ENCODE peak calls at places on chromosomes 3 and 15, in nine cellular contexts. One of them, this sample, is unnamed.

GRCh38 chr3:177514341-177515193 is 317.3 kb upstream of the TBL1XR1 start:
- DNase-seq in upper lobe of left lung: no peak
- DNase-seq in endothelial cell of umbilical vein: no peak
- DNase-seq in esophagus squamous epithelium: no peak
- DNase-seq in stomach: no peak
- DNase-seq in transverse colon: no peak
- DNase-seq in thyroid gland: no peak
- DNase-seq in GM12878: no peak
- DNase-seq in heart left ventricle: no peak
- DNase-seq in this sample: no peak

GRCh38 chr15:78353093-78353492 is 12.9 kb downstream of the CRABP1 start:
- DNase-seq in upper lobe of left lung: no peak
- DNase-seq in endothelial cell of umbilical vein: no peak
- DNase-seq in esophagus squamous epithelium: no peak
- DNase-seq in stomach: no peak
- DNase-seq in transverse colon: no peak
- DNase-seq in thyroid gland: no peak
- DNase-seq in GM12878: peak; percentile 2
- DNase-seq in heart left ventricle: no peak
- DNase-seq in this sample: peak; percentile 52

GRCh38 chr3:156635973-156636372 is 38.4 kb upstream of the TIPARP start:
- DNase-seq in upper lobe of left lung: no peak
- DNase-seq in endothelial cell of umbilical vein: no peak
- DNase-seq in esophagus squamous epithelium: no peak
- DNase-seq in stomach: no peak
- DNase-seq in transverse colon: no peak
- DNase-seq in thyroid gland: no peak
- DNase-seq in GM12878: no peak
- DNase-seq in heart left ventricle: no peak
- DNase-seq in this sample: no peak

GRCh38 chr3:64972793-64973192 is 285.0 kb upstream of the ADAMTS9 start:
- DNase-seq in upper lobe of left lung: no peak
- DNase-seq in endothelial cell of umbilical vein: no peak
- DNase-seq in esophagus squamous epithelium: no peak
- DNase-seq in stomach: no peak
- DNase-seq in transverse colon: no peak
- DNase-seq in thyroid gland: no peak
- DNase-seq in GM12878: no peak
- DNase-seq in heart left ventricle: no peak
- DNase-seq in this sample: no peak

GRCh38 chr3:53721187-53721946 is 124.9 kb downstream of the CHDH start:
- DNase-seq in upper lobe of left lung: no peak
- DNase-seq in endothelial cell of umbilical vein: no peak
- DNase-seq in esophagus squamous epithelium: no peak
- DNase-seq in stomach: no peak
- DNase-seq in transverse colon: no peak
- DNase-seq in thyroid gland: peak; percentile 27
- DNase-seq in GM12878: no peak
- DNase-seq in heart left ventricle: no peak
- DNase-seq in this sample: peak; percentile 21

GRCh38 chr3:194938845-194939531 is 253.3 kb downstream of the FAM43A start:
- DNase-seq in upper lobe of left lung: no peak
- DNase-seq in endothelial cell of umbilical vein: no peak
- DNase-seq in esophagus squamous epithelium: no peak
- DNase-seq in stomach: no peak
- DNase-seq in transverse colon: peak; percentile 37
- DNase-seq in thyroid gland: no peak
- DNase-seq in GM12878: no peak
- DNase-seq in heart left ventricle: peak; percentile 59
- DNase-seq in this sample: no peak

GRCh38 chr15:25849431-25849921 is 13.7 kb downstream of the ATP10A start:
- DNase-seq in upper lobe of left lung: no peak
- DNase-seq in endothelial cell of umbilical vein: no peak
- DNase-seq in esophagus squamous epithelium: no peak
- DNase-seq in stomach: no peak
- DNase-seq in transverse colon: no peak
- DNase-seq in thyroid gland: no peak
- DNase-seq in GM12878: no peak
- DNase-seq in heart left ventricle: no peak
- DNase-seq in this sample: no peak

GRCh38 chr15:98889930-98890695 is 117.5 kb downstream of the PGPEP1L start:
- DNase-seq in upper lobe of left lung: no peak
- DNase-seq in endothelial cell of umbilical vein: peak; percentile 60
- DNase-seq in esophagus squamous epithelium: no peak
- DNase-seq in stomach: no peak
- DNase-seq in transverse colon: no peak
- DNase-seq in thyroid gland: no peak
- DNase-seq in GM12878: no peak
- DNase-seq in heart left ventricle: no peak
- DNase-seq in this sample: no peak

GRCh38 chr15:90523373-90523772 is 6.3 kb upstream of the CRTC3 start:
- DNase-seq in upper lobe of left lung: no peak
- DNase-seq in endothelial cell of umbilical vein: no peak
- DNase-seq in esophagus squamous epithelium: no peak
- DNase-seq in stomach: no peak
- DNase-seq in transverse colon: no peak
- DNase-seq in thyroid gland: no peak
- DNase-seq in GM12878: no peak
- DNase-seq in heart left ventricle: no peak
- DNase-seq in this sample: no peak

GRCh38 chr3:47782538-47783308 is 1.0 kb upstream of the SMARCC1 start:
- DNase-seq in upper lobe of left lung: no peak
- DNase-seq in endothelial cell of umbilical vein: no peak
- DNase-seq in esophagus squamous epithelium: no peak
- DNase-seq in stomach: no peak
- DNase-seq in transverse colon: no peak
- DNase-seq in thyroid gland: no peak
- DNase-seq in GM12878: no peak
- DNase-seq in heart left ventricle: no peak
- DNase-seq in this sample: no peak

GRCh38 chr3:47780727-47781325 is 867 bp downstream of the SMARCC1 start:
- DNase-seq in upper lobe of left lung: no peak
- DNase-seq in endothelial cell of umbilical vein: peak; percentile 72
- DNase-seq in esophagus squamous epithelium: no peak
- DNase-seq in stomach: no peak
- DNase-seq in transverse colon: no peak
- DNase-seq in thyroid gland: no peak
- DNase-seq in GM12878: no peak
- DNase-seq in heart left ventricle: no peak
- DNase-seq in this sample: no peak

GRCh38 chr3:47781326-47781684 is 388 bp downstream of the SMARCC1 start:
- DNase-seq in upper lobe of left lung: peak; percentile 66
- DNase-seq in endothelial cell of umbilical vein: no peak
- DNase-seq in esophagus squamous epithelium: no peak
- DNase-seq in stomach: peak; percentile 63
- DNase-seq in transverse colon: peak; percentile 70
- DNase-seq in thyroid gland: peak; percentile 72
- DNase-seq in GM12878: no peak
- DNase-seq in heart left ventricle: peak; percentile 81
- DNase-seq in this sample: peak; percentile 30

GRCh38 chr3:47783673-47784072 is 2.0 kb upstream of the SMARCC1 start:
- DNase-seq in upper lobe of left lung: no peak
- DNase-seq in endothelial cell of umbilical vein: no peak
- DNase-seq in esophagus squamous epithelium: no peak
- DNase-seq in stomach: no peak
- DNase-seq in transverse colon: no peak
- DNase-seq in thyroid gland: no peak
- DNase-seq in GM12878: no peak
- DNase-seq in heart left ventricle: no peak
- DNase-seq in this sample: no peak

DNA sequence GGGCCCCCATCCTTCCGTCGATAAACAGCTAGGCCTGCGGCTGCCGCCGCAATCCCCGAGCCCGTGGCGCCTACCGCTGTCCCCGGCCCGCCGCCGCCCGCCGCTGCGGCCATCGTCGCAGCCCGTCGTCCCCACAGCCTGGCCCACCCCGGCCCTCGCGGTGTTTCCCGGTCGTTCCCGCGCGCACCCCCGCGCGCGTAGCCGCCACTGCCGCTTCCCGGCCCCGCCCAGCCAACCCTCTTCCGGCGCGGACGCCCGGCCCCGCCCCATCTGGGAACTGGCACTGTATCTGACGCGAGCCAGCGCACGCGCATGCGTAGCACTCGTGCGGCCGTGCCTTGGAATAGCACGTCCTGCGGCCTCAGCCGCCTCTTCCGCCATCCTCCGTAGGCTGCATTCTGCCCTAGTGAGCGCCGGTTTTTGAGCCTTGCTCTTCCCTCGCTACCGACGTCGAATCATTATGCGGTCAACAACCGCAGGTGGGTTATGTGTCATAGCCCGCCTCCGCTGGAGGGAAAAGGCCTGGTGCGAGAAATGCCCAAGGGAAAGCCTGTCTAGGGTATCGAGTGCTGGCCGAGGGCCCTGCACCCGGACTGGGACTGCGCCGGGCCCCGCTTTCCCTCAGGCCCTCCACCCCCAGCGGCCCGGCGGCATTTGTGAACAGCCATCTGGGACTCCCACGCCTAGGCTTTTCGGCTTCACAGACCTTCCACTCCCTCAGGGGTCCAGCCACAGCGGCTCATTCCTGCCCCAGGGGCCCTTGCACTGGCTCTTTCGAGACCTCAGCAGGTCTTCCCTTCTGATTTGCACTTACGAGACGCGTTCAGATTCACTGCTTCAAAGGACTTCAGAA is at the start of gene SMARCC1:
- DNase-seq in upper lobe of left lung: peak; percentile 99
- DNase-seq in endothelial cell of umbilical vein: peak; percentile 98
- DNase-seq in esophagus squamous epithelium: peak; percentile 88
- DNase-seq in stomach: peak; percentile 99
- DNase-seq in transverse colon: peak; percentile 99
- DNase-seq in thyroid gland: peak; percentile 98
- DNase-seq in GM12878: peak; percentile 94
- DNase-seq in heart left ventricle: peak; percentile 100
- DNase-seq in this sample: peak; percentile 92
- TF ChIP-seq POLR2A in upper lobe of left lung: peak; percentile 87
- TF ChIP-seq POLR2A in endothelial cell of umbilical vein: peak; percentile 97
- TF ChIP-seq POLR2A in esophagus squamous epithelium: peak; percentile 93
- TF ChIP-seq POLR2A in stomach: no peak
- TF ChIP-seq POLR2A in transverse colon: peak; percentile 96
- TF ChIP-seq POLR2A in thyroid gland: peak; percentile 96
- TF ChIP-seq POLR2A in GM12878: peak; percentile 96
- TF ChIP-seq POLR2A in heart left ventricle: peak; percentile 7
- TF ChIP-seq POLR2A in this sample: peak; percentile 87

GRCh38 chr3:196047391-196048030 is 34.4 kb downstream of the TFRC start:
- DNase-seq in upper lobe of left lung: no peak
- DNase-seq in endothelial cell of umbilical vein: no peak
- DNase-seq in esophagus squamous epithelium: no peak
- DNase-seq in stomach: no peak
- DNase-seq in transverse colon: no peak
- DNase-seq in thyroid gland: no peak
- DNase-seq in GM12878: no peak
- DNase-seq in heart left ventricle: no peak
- DNase-seq in this sample: no peak
- TF ChIP-seq POLR2A in upper lobe of left lung: no peak
- TF ChIP-seq POLR2A in endothelial cell of umbilical vein: no peak
- TF ChIP-seq POLR2A in esophagus squamous epithelium: no peak
- TF ChIP-seq POLR2A in stomach: no peak
- TF ChIP-seq POLR2A in transverse colon: peak; percentile 13
- TF ChIP-seq POLR2A in thyroid gland: no peak
- TF ChIP-seq POLR2A in GM12878: peak; percentile 64
- TF ChIP-seq POLR2A in heart left ventricle: no peak
- TF ChIP-seq POLR2A in this sample: no peak

GRCh38 chr3:33113772-33114621 is at the start of gene CRTAP:
- DNase-seq in upper lobe of left lung: peak; percentile 99
- DNase-seq in endothelial cell of umbilical vein: peak; percentile 98
- DNase-seq in esophagus squamous epithelium: peak; percentile 80
- DNase-seq in stomach: peak; percentile 98
- DNase-seq in transverse colon: peak; percentile 98
- DNase-seq in thyroid gland: peak; percentile 99
- DNase-seq in GM12878: peak; percentile 45
- DNase-seq in heart left ventricle: peak; percentile 98
- DNase-seq in this sample: peak; percentile 78
- TF ChIP-seq POLR2A in upper lobe of left lung: peak; percentile 64
- TF ChIP-seq POLR2A in endothelial cell of umbilical vein: peak; percentile 78
- TF ChIP-seq POLR2A in esophagus squamous epithelium: peak; percentile 56
- TF ChIP-seq POLR2A in stomach: no peak
- TF ChIP-seq POLR2A in transverse colon: peak; percentile 66
- TF ChIP-seq POLR2A in thyroid gland: peak; percentile 71
- TF ChIP-seq POLR2A in GM12878: peak; percentile 87
- TF ChIP-seq POLR2A in heart left ventricle: no peak
- TF ChIP-seq POLR2A in this sample: peak; percentile 58

GRCh38 chr3:38454884-38455638 is 1.4 kb downstream of the ACVR2B start:
- DNase-seq in upper lobe of left lung: peak; percentile 85
- DNase-seq in endothelial cell of umbilical vein: peak; percentile 50
- DNase-seq in esophagus squamous epithelium: no peak
- DNase-seq in stomach: peak; percentile 87
- DNase-seq in transverse colon: peak; percentile 88
- DNase-seq in thyroid gland: peak; percentile 79
- DNase-seq in GM12878: no peak
- DNase-seq in heart left ventricle: peak; percentile 81
- DNase-seq in this sample: peak; percentile 75

GRCh38 chr3:38457111-38458003 is 3.7 kb downstream of the ACVR2B start:
- DNase-seq in upper lobe of left lung: peak; percentile 49
- DNase-seq in endothelial cell of umbilical vein: no peak
- DNase-seq in esophagus squamous epithelium: no peak
- DNase-seq in stomach: no peak
- DNase-seq in transverse colon: no peak
- DNase-seq in thyroid gland: no peak
- DNase-seq in GM12878: no peak
- DNase-seq in heart left ventricle: no peak
- DNase-seq in this sample: no peak

GRCh38 chr3:38453914-38454178 is 156 bp downstream of the ACVR2B start:
- DNase-seq in upper lobe of left lung: no peak
- DNase-seq in endothelial cell of umbilical vein: no peak
- DNase-seq in esophagus squamous epithelium: no peak
- DNase-seq in stomach: no peak
- DNase-seq in transverse colon: no peak
- DNase-seq in thyroid gland: no peak
- DNase-seq in GM12878: no peak
- DNase-seq in heart left ventricle: no peak
- DNase-seq in this sample: no peak

GRCh38 chr3:38454179-38454883 is 641 bp downstream of the ACVR2B start:
- DNase-seq in upper lobe of left lung: no peak
- DNase-seq in endothelial cell of umbilical vein: peak; percentile 36
- DNase-seq in esophagus squamous epithelium: no peak
- DNase-seq in stomach: peak; percentile 65
- DNase-seq in transverse colon: peak; percentile 76
- DNase-seq in thyroid gland: peak; percentile 44
- DNase-seq in GM12878: no peak
- DNase-seq in heart left ventricle: no peak
- DNase-seq in this sample: peak; percentile 50

DNA sequence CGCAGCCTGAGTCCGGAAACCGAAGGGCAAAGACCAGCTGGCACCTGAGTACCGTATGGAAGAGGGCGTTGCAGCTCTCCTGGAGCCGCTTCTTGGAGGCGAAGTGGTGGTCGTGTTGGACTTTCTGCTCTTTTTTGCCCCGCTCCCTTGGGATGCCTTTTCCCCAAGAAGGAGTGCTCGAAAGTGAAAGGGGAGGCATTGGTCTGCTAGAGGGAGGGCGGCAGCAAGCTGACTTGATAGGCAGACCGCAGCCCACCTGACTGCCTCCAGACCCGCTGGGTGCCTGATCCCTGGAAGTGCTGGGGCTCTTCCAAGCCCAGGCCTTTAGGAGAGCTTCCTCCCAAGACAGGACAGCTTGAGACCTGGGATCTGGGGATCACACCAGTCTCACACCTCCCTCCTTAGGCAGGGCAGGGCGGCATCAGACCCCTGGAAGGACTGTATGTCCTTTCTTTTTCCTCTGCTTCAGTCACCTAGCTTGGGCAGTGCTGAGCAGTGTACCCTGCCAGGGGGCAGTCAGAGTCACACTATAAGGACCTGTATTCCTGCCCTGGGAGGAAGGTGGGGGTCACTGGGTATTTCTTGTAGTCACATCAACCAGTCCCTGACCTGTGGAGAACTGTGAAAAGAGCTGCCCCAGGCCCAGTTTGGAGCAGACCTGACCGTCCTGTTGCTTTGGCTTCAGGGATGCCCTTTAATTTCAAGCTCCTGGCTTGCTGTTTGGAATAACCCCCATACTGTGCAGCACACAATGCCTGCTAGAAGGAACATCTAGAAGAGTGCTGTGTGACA is 2.1 kb downstream of the ACVR2B start:
- DNase-seq in upper lobe of left lung: peak; percentile 59
- DNase-seq in endothelial cell of umbilical vein: no peak
- DNase-seq in esophagus squamous epithelium: no peak
- DNase-seq in stomach: no peak
- DNase-seq in transverse colon: no peak
- DNase-seq in thyroid gland: peak; percentile 40
- DNase-seq in GM12878: no peak
- DNase-seq in heart left ventricle: no peak
- DNase-seq in this sample: no peak
- TF ChIP-seq POLR2A in upper lobe of left lung: no peak
- TF ChIP-seq POLR2A in endothelial cell of umbilical vein: no peak
- TF ChIP-seq POLR2A in esophagus squamous epithelium: no peak
- TF ChIP-seq POLR2A in stomach: no peak
- TF ChIP-seq POLR2A in transverse colon: peak; percentile 66
- TF ChIP-seq POLR2A in thyroid gland: no peak
- TF ChIP-seq POLR2A in GM12878: no peak
- TF ChIP-seq POLR2A in heart left ventricle: no peak
- TF ChIP-seq POLR2A in this sample: no peak